ENCODE peak calls at places on chromosomes 7 and 10, in eight cellular contexts. One of them, this sample, is unnamed.

GRCh38 chr10:18565006-18565405 is 86.4 kb downstream of the NSUN6 start:
- DNase-seq in cardiac muscle cell: no peak
- DNase-seq in GM06990: no peak
- DNase-seq in PC-9: no peak
- DNase-seq in mucosa of descending colon: no peak
- DNase-seq in heart right ventricle: no peak
- DNase-seq in fibroblast of the aortic adventitia: no peak
- DNase-seq in HFF-Myc: no peak
- DNase-seq in this sample: no peak

GRCh38 chr10:132713421-132714095 is 72.4 kb downstream of the NKX6-2 start:
- DNase-seq in PC-9: no peak
- DNase-seq in heart right ventricle: peak; percentile 21
- DNase-seq in GM06990: no peak
- DNase-seq in fibroblast of the aortic adventitia: no peak
- DNase-seq in cardiac muscle cell: no peak
- DNase-seq in mucosa of descending colon: peak; percentile 47
- DNase-seq in HFF-Myc: no peak
- DNase-seq in this sample: no peak

GRCh38 chr7:157337316-157338149 is 729 bp downstream of the DNAJB6 start:
- DNase-seq in cardiac muscle cell: peak; percentile 82
- DNase-seq in HFF-Myc: no peak
- DNase-seq in mucosa of descending colon: peak; percentile 82
- DNase-seq in PC-9: peak; percentile 70
- DNase-seq in fibroblast of the aortic adventitia: peak; percentile 58
- DNase-seq in GM06990: peak; percentile 77
- DNase-seq in heart right ventricle: peak; percentile 73
- DNase-seq in this sample: peak; percentile 35

GRCh38 chr10:67476201-67476600 is 219.8 kb downstream of the CTNNA3 start:
- DNase-seq in cardiac muscle cell: no peak
- DNase-seq in heart right ventricle: no peak
- DNase-seq in GM06990: no peak
- DNase-seq in PC-9: no peak
- DNase-seq in HFF-Myc: no peak
- DNase-seq in fibroblast of the aortic adventitia: no peak
- DNase-seq in mucosa of descending colon: no peak
- DNase-seq in this sample: no peak

GRCh38 chr7:32762321-32762669 is 129.3 kb downstream of the KBTBD2 start:
- DNase-seq in HFF-Myc: no peak
- DNase-seq in PC-9: no peak
- DNase-seq in cardiac muscle cell: no peak
- DNase-seq in GM06990: no peak
- DNase-seq in mucosa of descending colon: no peak
- DNase-seq in heart right ventricle: no peak
- DNase-seq in fibroblast of the aortic adventitia: no peak
- DNase-seq in this sample: no peak

GRCh38 chr10:3494131-3494878 is 290.7 kb downstream of the KLF6 start:
- DNase-seq in GM06990: no peak
- DNase-seq in cardiac muscle cell: no peak
- DNase-seq in heart right ventricle: no peak
- DNase-seq in mucosa of descending colon: no peak
- DNase-seq in HFF-Myc: no peak
- DNase-seq in PC-9: peak; percentile 50
- DNase-seq in fibroblast of the aortic adventitia: peak; percentile 76
- DNase-seq in this sample: no peak

GRCh38 chr7:22049848-22050247 is 104.1 kb upstream of the CDCA7L start:
- DNase-seq in heart right ventricle: no peak
- DNase-seq in GM06990: no peak
- DNase-seq in cardiac muscle cell: no peak
- DNase-seq in mucosa of descending colon: no peak
- DNase-seq in PC-9: no peak
- DNase-seq in HFF-Myc: no peak
- DNase-seq in fibroblast of the aortic adventitia: no peak
- DNase-seq in this sample: no peak

GRCh38 chr10:98587156-98587555 is 140.4 kb upstream of the HPS1 start:
- DNase-seq in heart right ventricle: no peak
- DNase-seq in HFF-Myc: no peak
- DNase-seq in mucosa of descending colon: no peak
- DNase-seq in PC-9: no peak
- DNase-seq in cardiac muscle cell: peak; percentile 49
- DNase-seq in GM06990: no peak
- DNase-seq in fibroblast of the aortic adventitia: no peak
- DNase-seq in this sample: no peak

GRCh38 chr7:78226059-78226658 is 427.6 kb downstream of the PHTF2 start:
- DNase-seq in HFF-Myc: peak; percentile 47
- DNase-seq in fibroblast of the aortic adventitia: peak; percentile 56
- DNase-seq in mucosa of descending colon: no peak
- DNase-seq in heart right ventricle: peak; percentile 26
- DNase-seq in PC-9: peak; percentile 35
- DNase-seq in GM06990: no peak
- DNase-seq in cardiac muscle cell: no peak
- DNase-seq in this sample: peak; percentile 40

GRCh38 chr10:91200314-91201212 is 19.9 kb upstream of the PCGF5 start:
- DNase-seq in GM06990: no peak
- DNase-seq in cardiac muscle cell: peak; percentile 63
- DNase-seq in mucosa of descending colon: no peak
- DNase-seq in HFF-Myc: no peak
- DNase-seq in fibroblast of the aortic adventitia: no peak
- DNase-seq in heart right ventricle: no peak
- DNase-seq in PC-9: no peak
- DNase-seq in this sample: no peak

GRCh38 chr7:140506788-140507464 is 27.6 kb upstream of the MKRN1 start:
- DNase-seq in GM06990: no peak
- DNase-seq in PC-9: peak; percentile 9
- DNase-seq in fibroblast of the aortic adventitia: peak; percentile 57
- DNase-seq in HFF-Myc: no peak
- DNase-seq in cardiac muscle cell: peak; percentile 95
- DNase-seq in mucosa of descending colon: no peak
- DNase-seq in heart right ventricle: peak; percentile 38
- DNase-seq in this sample: no peak

DNA sequence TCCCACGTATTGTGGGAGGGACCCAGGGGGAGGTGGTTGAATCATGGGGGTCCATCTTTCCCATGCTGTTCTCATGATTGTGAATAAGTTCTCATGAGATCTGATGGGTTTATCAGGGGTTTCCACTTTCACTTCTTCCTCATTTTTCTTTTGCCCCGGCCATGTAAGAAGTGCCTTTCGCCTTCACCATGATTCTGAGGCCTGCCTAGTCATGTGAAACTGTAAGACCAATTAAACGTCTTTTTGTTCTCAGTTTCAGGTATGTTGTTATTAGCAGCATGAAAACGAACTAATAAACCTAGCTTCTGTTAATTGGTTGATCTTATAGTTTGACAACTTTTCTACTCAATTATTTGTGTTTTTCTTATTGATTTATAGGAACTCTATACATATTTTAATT is 206.3 kb downstream of the NXPH1 start:
- DNase-seq in heart right ventricle: no peak
- DNase-seq in HFF-Myc: no peak
- DNase-seq in mucosa of descending colon: no peak
- DNase-seq in PC-9: no peak
- DNase-seq in cardiac muscle cell: no peak
- DNase-seq in fibroblast of the aortic adventitia: no peak
- DNase-seq in GM06990: peak; percentile 26
- DNase-seq in this sample: no peak
- TF ChIP-seq CTCF in heart right ventricle: no peak
- TF ChIP-seq CTCF in HFF-Myc: no peak
- TF ChIP-seq CTCF in mucosa of descending colon: no peak
- TF ChIP-seq CTCF in PC-9: no peak
- TF ChIP-seq CTCF in cardiac muscle cell: no peak
- TF ChIP-seq CTCF in fibroblast of the aortic adventitia: no peak
- TF ChIP-seq CTCF in GM06990: no peak
- TF ChIP-seq CTCF in this sample: no peak

GRCh38 chr7:138866353-138866752 is 68.4 kb upstream of the ATP6V0A4 start:
- DNase-seq in PC-9: no peak
- DNase-seq in mucosa of descending colon: no peak
- DNase-seq in fibroblast of the aortic adventitia: no peak
- DNase-seq in cardiac muscle cell: no peak
- DNase-seq in HFF-Myc: no peak
- DNase-seq in GM06990: no peak
- DNase-seq in heart right ventricle: no peak
- DNase-seq in this sample: no peak

GRCh38 chr7:138863931-138864330 is 65.9 kb upstream of the ATP6V0A4 start:
- DNase-seq in PC-9: no peak
- DNase-seq in fibroblast of the aortic adventitia: no peak
- DNase-seq in heart right ventricle: no peak
- DNase-seq in cardiac muscle cell: no peak
- DNase-seq in GM06990: no peak
- DNase-seq in HFF-Myc: no peak
- DNase-seq in mucosa of descending colon: no peak
- DNase-seq in this sample: no peak

GRCh38 chr7:138864667-138865066 is 66.7 kb upstream of the ATP6V0A4 start:
- DNase-seq in heart right ventricle: no peak
- DNase-seq in cardiac muscle cell: no peak
- DNase-seq in GM06990: no peak
- DNase-seq in mucosa of descending colon: no peak
- DNase-seq in PC-9: peak; percentile 61
- DNase-seq in HFF-Myc: peak; percentile 31
- DNase-seq in fibroblast of the aortic adventitia: peak; percentile 86
- DNase-seq in this sample: peak; percentile 35

GRCh38 chr7:138867744-138868143 is 69.7 kb upstream of the ATP6V0A4 start:
- DNase-seq in GM06990: no peak
- DNase-seq in PC-9: no peak
- DNase-seq in mucosa of descending colon: no peak
- DNase-seq in heart right ventricle: no peak
- DNase-seq in fibroblast of the aortic adventitia: no peak
- DNase-seq in HFF-Myc: no peak
- DNase-seq in cardiac muscle cell: no peak
- DNase-seq in this sample: no peak

DNA sequence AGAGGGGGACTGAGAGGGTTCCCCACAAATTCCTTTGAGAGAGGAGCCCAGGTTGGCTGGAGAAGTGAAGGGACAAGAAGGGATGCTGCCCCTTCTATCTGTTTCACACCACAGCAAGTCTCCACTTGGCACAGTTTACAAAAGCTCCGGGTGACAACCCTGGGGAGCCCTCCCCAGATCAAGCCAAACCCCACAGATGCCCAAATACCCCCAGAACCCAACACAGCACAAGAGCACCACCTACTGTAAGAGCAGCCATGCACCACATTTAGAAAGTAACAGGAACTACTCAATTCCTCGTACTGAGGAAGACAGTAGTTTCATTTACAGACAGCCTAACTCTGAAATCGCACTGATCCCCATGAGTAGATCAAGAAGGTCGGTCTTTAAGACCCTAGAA is 67.8 kb upstream of the ATP6V0A4 start:
- DNase-seq in cardiac muscle cell: no peak
- DNase-seq in fibroblast of the aortic adventitia: no peak
- DNase-seq in GM06990: no peak
- DNase-seq in mucosa of descending colon: no peak
- DNase-seq in heart right ventricle: no peak
- DNase-seq in HFF-Myc: no peak
- DNase-seq in PC-9: peak; percentile 51
- DNase-seq in this sample: no peak
- TF ChIP-seq CTCF in cardiac muscle cell: peak; percentile 43
- TF ChIP-seq CTCF in fibroblast of the aortic adventitia: peak; percentile 42
- TF ChIP-seq CTCF in GM06990: peak; percentile 65
- TF ChIP-seq CTCF in mucosa of descending colon: no peak
- TF ChIP-seq CTCF in heart right ventricle: no peak
- TF ChIP-seq CTCF in HFF-Myc: peak; percentile 17
- TF ChIP-seq CTCF in PC-9: peak; percentile 80
- TF ChIP-seq CTCF in this sample: peak; percentile 58

GRCh38 chr10:78750418-78750817 is 318.3 kb upstream of the ZMIZ1 start:
- DNase-seq in heart right ventricle: no peak
- DNase-seq in HFF-Myc: no peak
- DNase-seq in GM06990: no peak
- DNase-seq in cardiac muscle cell: no peak
- DNase-seq in PC-9: no peak
- DNase-seq in fibroblast of the aortic adventitia: no peak
- DNase-seq in mucosa of descending colon: no peak
- DNase-seq in this sample: no peak

GRCh38 chr10:78752251-78752650 is 316.5 kb upstream of the ZMIZ1 start:
- DNase-seq in PC-9: no peak
- DNase-seq in cardiac muscle cell: no peak
- DNase-seq in fibroblast of the aortic adventitia: no peak
- DNase-seq in HFF-Myc: no peak
- DNase-seq in GM06990: no peak
- DNase-seq in heart right ventricle: no peak
- DNase-seq in mucosa of descending colon: no peak
- DNase-seq in this sample: no peak

GRCh38 chr10:78754269-78755074 is 314.3 kb upstream of the ZMIZ1 start:
- DNase-seq in GM06990: no peak
- DNase-seq in HFF-Myc: peak; percentile 91
- DNase-seq in cardiac muscle cell: no peak
- DNase-seq in heart right ventricle: no peak
- DNase-seq in mucosa of descending colon: no peak
- DNase-seq in fibroblast of the aortic adventitia: peak; percentile 87
- DNase-seq in PC-9: no peak
- DNase-seq in this sample: no peak

GRCh38 chr10:78751716-78752115 is 317.1 kb upstream of the ZMIZ1 start:
- DNase-seq in HFF-Myc: no peak
- DNase-seq in fibroblast of the aortic adventitia: no peak
- DNase-seq in heart right ventricle: no peak
- DNase-seq in mucosa of descending colon: no peak
- DNase-seq in GM06990: no peak
- DNase-seq in PC-9: no peak
- DNase-seq in cardiac muscle cell: no peak
- DNase-seq in this sample: no peak

GRCh38 chr10:78752708-78753107 is 316.1 kb upstream of the ZMIZ1 start:
- DNase-seq in HFF-Myc: no peak
- DNase-seq in heart right ventricle: no peak
- DNase-seq in GM06990: no peak
- DNase-seq in mucosa of descending colon: no peak
- DNase-seq in PC-9: no peak
- DNase-seq in cardiac muscle cell: no peak
- DNase-seq in fibroblast of the aortic adventitia: no peak
- DNase-seq in this sample: no peak
- TF ChIP-seq CTCF in HFF-Myc: no peak
- TF ChIP-seq CTCF in heart right ventricle: no peak
- TF ChIP-seq CTCF in GM06990: no peak
- TF ChIP-seq CTCF in mucosa of descending colon: no peak
- TF ChIP-seq CTCF in PC-9: no peak
- TF ChIP-seq CTCF in cardiac muscle cell: no peak
- TF ChIP-seq CTCF in fibroblast of the aortic adventitia: no peak
- TF ChIP-seq CTCF in this sample: no peak

DNA sequence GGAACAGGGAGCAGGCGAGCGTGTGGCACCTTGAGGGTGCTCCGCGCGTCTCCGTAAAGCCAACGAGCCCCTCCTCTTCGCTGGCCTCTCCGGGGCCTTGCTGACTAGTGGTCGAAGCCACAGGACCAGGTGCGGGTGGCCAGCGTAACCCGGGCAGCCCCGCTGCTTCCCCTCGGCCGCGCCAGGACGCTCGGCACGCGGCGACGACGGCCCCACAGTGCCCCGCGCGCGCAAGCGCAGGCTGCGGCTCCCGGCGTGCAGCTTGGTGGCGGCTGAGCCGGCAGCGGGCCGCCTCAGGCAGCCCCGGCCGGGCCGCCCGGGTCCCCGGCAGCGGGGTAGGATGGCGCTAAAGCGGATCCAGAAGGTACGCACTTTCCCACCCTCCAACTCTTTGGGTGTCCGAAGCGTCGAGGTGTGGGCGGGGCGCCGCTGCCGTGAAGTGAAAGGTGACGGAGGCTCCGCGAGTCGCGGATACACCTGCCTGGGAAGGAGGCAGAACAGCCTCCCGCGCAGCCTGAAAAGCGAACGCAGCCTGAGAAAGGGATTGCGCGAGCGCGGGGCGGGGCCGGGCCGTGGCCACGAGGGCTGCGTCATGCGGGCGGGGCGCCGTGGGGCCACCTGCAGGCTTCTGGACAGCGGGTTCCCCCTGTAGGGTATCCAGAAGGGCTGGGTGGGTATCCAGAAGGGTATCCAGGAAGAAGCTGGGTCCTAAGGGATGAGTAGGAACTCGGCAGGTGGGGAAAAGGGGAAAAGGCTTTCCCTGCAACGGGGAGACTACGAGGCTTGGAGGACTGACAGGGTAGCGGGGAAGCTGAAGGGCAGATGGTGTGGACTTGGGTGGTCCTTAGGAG is at the start of gene UBE2D4:
- DNase-seq in heart right ventricle: peak; percentile 87
- DNase-seq in cardiac muscle cell: peak; percentile 82
- DNase-seq in HFF-Myc: no peak
- DNase-seq in fibroblast of the aortic adventitia: peak; percentile 52
- DNase-seq in mucosa of descending colon: peak; percentile 94
- DNase-seq in GM06990: peak; percentile 92
- DNase-seq in PC-9: peak; percentile 92
- DNase-seq in this sample: peak; percentile 85
- TF ChIP-seq CTCF in heart right ventricle: no peak
- TF ChIP-seq CTCF in cardiac muscle cell: peak; percentile 17
- TF ChIP-seq CTCF in HFF-Myc: no peak
- TF ChIP-seq CTCF in fibroblast of the aortic adventitia: no peak
- TF ChIP-seq CTCF in mucosa of descending colon: no peak
- TF ChIP-seq CTCF in GM06990: peak; percentile 12
- TF ChIP-seq CTCF in PC-9: no peak
- TF ChIP-seq CTCF in this sample: no peak

This sample was measured in A549.